ENCODE peak calls at places on chromosome 3, in four cellular contexts. K is cardiac fibroblast; Z is fibroblast of the aortic adventitia; V is activated naive CD4-positive, alpha-beta T cell treated with Interleukin-2 at 50 U/mL for 16 hours. Q is an unnamed sample.

GRCh38 chr3:5822843-5823242 is 635.3 kb downstream of the EDEM1 start:
- DNase-seq in V (no peak), K (no peak), Z (no peak), Q (no peak)

GRCh38 chr3:156455839-156456238 is 99.1 kb downstream of the SSR3 start:
- DNase-seq in Z (peak), V (no peak), K (no peak), Q (no peak)

GRCh38 chr3:82087958-82088357 is 326.5 kb upstream of the GBE1 start:
- DNase-seq in V (no peak), K (peak), Z (peak), Q (no peak)

GRCh38 chr3:160564949-160565441 is 376 bp downstream of the KPNA4 start:
- DNase-seq in V (peak), Z (peak), K (peak), Q (peak)

GRCh38 chr3:18307529-18307928 is 117.6 kb downstream of the SATB1 start:
- DNase-seq in Z (no peak), V (no peak), K (no peak), Q (peak)

GRCh38 chr3:42349765-42350594 is 60.4 kb downstream of the LYZL4 start:
- DNase-seq in V (no peak), Z (no peak), K (no peak), Q (no peak)

GRCh38 chr3:170076715-170077238 is 39.0 kb downstream of the GPR160 start:
- DNase-seq in K (peak), Z (peak), V (no peak), Q (no peak)

GRCh38 chr3:25894101-25894500 is 104.2 kb downstream of the OXSM start:
- DNase-seq in K (no peak), Z (no peak), V (no peak), Q (no peak)

GRCh38 chr3:16294854-16295253 is 29.8 kb downstream of the OXNAD1 start:
- DNase-seq in K (no peak), V (no peak), Z (no peak), Q (no peak)

GRCh38 chr3:183815951-183816475 is 9.4 kb downstream of the MAP6D1 start:
- DNase-seq in Z (no peak), K (no peak), V (no peak), Q (no peak)

GRCh38 chr3:194250104-194251002 is 100.8 kb downstream of the CPN2 start:
- DNase-seq in K (peak), Z (peak), V (no peak), Q (peak)

GRCh38 chr3:97691354-97691753 is 73.2 kb upstream of the ARL6 start:
- DNase-seq in K (no peak), V (no peak), Z (no peak), Q (no peak)

GRCh38 chr3:66499881-66500574 is 794 bp downstream of the LRIG1 start:
- DNase-seq in K (peak), Z (no peak), V (peak), Q (no peak)

GRCh38 chr3:193190387-193190786 is 50.6 kb upstream of the PLAAT1 start:
- DNase-seq in V (no peak), Z (no peak), K (no peak), Q (peak)

GRCh38 chr3:24156466-24156865 is 211.4 kb downstream of the NR1D2 start:
- DNase-seq in K (peak), Z (no peak), V (no peak), Q (no peak)

GRCh38 chr3:123278446-123278845 is 76.7 kb downstream of the SEC22A start:
- DNase-seq in K (no peak), V (no peak), Z (no peak), Q (no peak)

GRCh38 chr3:151383956-151384355 is 597 bp downstream of the P2RY12 start:
- DNase-seq in Z (peak), K (peak), V (no peak), Q (no peak)

GRCh38 chr3:16288664-16289063 is 23.7 kb downstream of the OXNAD1 start:
- DNase-seq in K (no peak), V (no peak), Z (no peak), Q (no peak)

GRCh38 chr3:144866504-144866903 is 894.9 kb downstream of the DIPK2A start:
- DNase-seq in K (no peak), V (no peak), Z (no peak), Q (no peak)

GRCh38 chr3:15341030-15341726 is 8.8 kb upstream of the SH3BP5 start:
- DNase-seq in K (no peak), Z (no peak), V (no peak), Q (no peak)

GRCh38 chr3:61172684-61173083 is 78.6 kb downstream of the FHIT start:
- DNase-seq in Z (no peak), K (no peak), V (no peak), Q (no peak)

GRCh38 chr3:10855871-10856662 is 40.0 kb downstream of the SLC6A11 start:
- DNase-seq in V (no peak), K (peak), Z (no peak), Q (no peak)

GRCh38 chr3:35718921-35719320 is 79.6 kb downstream of the ARPP21 start:
- DNase-seq in Z (no peak), V (no peak), K (no peak), Q (no peak)

GRCh38 chr3:123289336-123290106 is 87.8 kb downstream of the SEC22A start:
- DNase-seq in Z (no peak), V (no peak), K (no peak), Q (no peak)

GRCh38 chr3:169907944-169908343 is 3.4 kb upstream of the SAMD7 start:
- DNase-seq in K (no peak), V (no peak), Z (no peak), Q (no peak)

GRCh38 chr3:189710620-189711388 is 79.6 kb downstream of the TP63 start:
- DNase-seq in V (no peak), Z (peak), K (peak), Q (no peak)

GRCh38 chr3:141407043-141407442 is 38.7 kb downstream of the ZBTB38 start:
- DNase-seq in K (peak), Z (peak), V (no peak), Q (no peak)

GRCh38 chr3:11452988-11453847 is 181.0 kb downstream of the ATG7 start:
- DNase-seq in K (peak), Z (peak), V (no peak), Q (no peak)

GRCh38 chr3:132721479-132722164 is 587 bp downstream of the NPHP3 start:
- DNase-seq in V (peak), K (peak), Z (peak), Q (no peak)